ENCODE peak calls at places on chromosome 15, in nine cellular contexts. W is fibroblast of lung, O is coronary artery, D is astrocyte of the spinal cord, Q is AG04450, N is fibroblast of pulmonary artery, I is tibial nerve, X is GM12864, J is tibial artery. G is an unnamed sample.

GRCh38 chr15:92638291-92638708 is 17.3 kb downstream of the FAM174B start:
- DNase-seq in W (peak), O (no peak), D (peak), Q (peak), N (no peak), I (no peak), X (no peak), J (no peak), G (no peak)

GRCh38 chr15:95304116-95304873 is 1026.2 kb upstream of the NR2F2 start:
- DNase-seq in W (peak), O (no peak), D (peak), Q (peak), N (peak), I (peak), X (no peak), J (peak), G (no peak)

GRCh38 chr15:60408438-60409105 is 10.8 kb upstream of the ANXA2 start:
- DNase-seq in W (peak), O (no peak), D (peak), Q (no peak), N (peak), I (no peak), X (no peak), J (no peak), G (no peak)

GRCh38 chr15:57327985-57328471 is 48.3 kb upstream of the CGNL1 start:
- DNase-seq in W (peak), O (no peak), D (peak), Q (peak), N (peak), I (peak), X (no peak), J (peak), G (peak)

GRCh38 chr15:93173369-93173768 is 84.4 kb upstream of the RGMA start:
- DNase-seq in W (peak), O (no peak), D (peak), Q (no peak), N (peak), I (no peak), X (no peak), J (no peak), G (peak)

GRCh38 chr15:27057904-27058645 is 87.1 kb downstream of the GABRG3 start:
- DNase-seq in W (peak), O (no peak), D (peak), Q (no peak), N (peak), I (no peak), X (no peak), J (no peak), G (no peak)

GRCh38 chr15:48856947-48857346 is 21.0 kb upstream of the EID1 start:
- DNase-seq in W (peak), O (no peak), D (peak), Q (no peak), N (peak), I (no peak), X (no peak), J (no peak), G (peak)

GRCh38 chr15:40743921-40744809 is 10.9 kb downstream of the RMDN3 start:
- DNase-seq in W (peak), O (no peak), D (peak), Q (no peak), N (peak), I (no peak), X (no peak), J (no peak), G (peak)

GRCh38 chr15:26967719-26968269 is 3.2 kb upstream of the GABRG3 start:
- DNase-seq in W (peak), O (no peak), D (peak), Q (no peak), N (no peak), I (no peak), X (no peak), J (no peak), G (no peak)

GRCh38 chr15:38589502-38589901 is 24.9 kb upstream of the RASGRP1 start:
- DNase-seq in W (peak), O (no peak), D (peak), Q (peak), N (peak), I (no peak), X (no peak), J (no peak), G (peak)

GRCh38 chr15:74364936-74365618 is 2.4 kb downstream of the CYP11A1 start:
- DNase-seq in W (no peak), O (peak), D (no peak), Q (no peak), N (no peak), I (no peak), X (no peak), J (no peak), G (no peak)
- H3K4me3 ChIP-seq in W (no peak), O (peak), D (peak), Q (peak), N (no peak), I (peak), X (no peak), J (peak), G (peak)

GRCh38 chr15:23647421-23648375 is at the start of gene MAGEL2:
- DNase-seq in W (peak), O (no peak), D (peak), Q (no peak), N (peak), I (no peak), X (no peak), J (no peak), G (no peak)
- H3K4me3 ChIP-seq in W (no peak), O (peak), D (peak), Q (peak), N (peak), I (peak), X (no peak), J (peak), G (peak)

GRCh38 chr15:25775317-25775912 is 87.7 kb downstream of the ATP10A start:
- DNase-seq in W (peak), O (no peak), D (peak), Q (no peak), N (peak), I (no peak), X (no peak), J (no peak), G (peak)

GRCh38 chr15:25774871-25775270 is 88.3 kb downstream of the ATP10A start:
- DNase-seq in W (no peak), O (no peak), D (no peak), Q (no peak), N (no peak), I (no peak), X (no peak), J (no peak), G (no peak)

GRCh38 chr15:25772500-25772899 is 90.6 kb downstream of the ATP10A start:
- DNase-seq in W (no peak), O (no peak), D (no peak), Q (no peak), N (no peak), I (no peak), X (no peak), J (no peak), G (no peak)

GRCh38 chr15:25777047-25777446 is 86.1 kb downstream of the ATP10A start:
- DNase-seq in W (no peak), O (peak), D (no peak), Q (no peak), N (no peak), I (no peak), X (no peak), J (no peak), G (no peak)

DNA sequence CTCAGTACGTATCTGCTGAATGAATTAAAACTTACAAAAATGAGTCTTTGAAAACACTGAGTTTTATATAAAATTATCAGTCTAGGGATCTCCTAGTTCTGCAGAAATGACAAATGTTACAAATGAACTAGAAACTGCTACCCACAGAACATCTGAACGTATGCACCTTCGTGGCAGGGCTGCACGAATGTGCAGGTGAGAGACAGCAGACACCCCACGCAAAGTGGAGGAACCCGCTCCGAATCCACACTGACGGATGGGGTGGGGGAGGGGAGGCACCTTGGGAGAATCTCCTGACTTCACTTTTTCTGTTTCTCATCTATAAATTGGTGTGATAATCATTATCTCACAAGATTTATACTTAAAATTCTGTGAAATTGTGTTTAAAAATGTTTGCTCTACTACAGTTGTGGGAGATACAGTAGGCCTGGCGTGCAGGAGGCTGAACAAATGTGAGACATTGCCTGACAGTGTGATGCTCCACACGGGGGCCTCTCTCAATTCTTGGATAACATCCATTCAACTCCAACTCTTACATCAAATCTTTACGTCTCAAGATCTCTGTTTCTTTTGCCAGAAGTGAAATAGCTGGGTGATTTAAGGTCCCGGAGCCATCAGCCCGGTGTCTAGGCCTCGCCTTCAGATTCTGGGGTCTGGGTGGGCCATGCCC is 86.9 kb downstream of the ATP10A start:
- DNase-seq in W (no peak), O (no peak), D (no peak), Q (no peak), N (no peak), I (no peak), X (no peak), J (no peak), G (no peak)
- H3K4me3 ChIP-seq in W (no peak), O (no peak), D (no peak), Q (no peak), N (no peak), I (no peak), X (no peak), J (no peak), G (no peak)

DNA sequence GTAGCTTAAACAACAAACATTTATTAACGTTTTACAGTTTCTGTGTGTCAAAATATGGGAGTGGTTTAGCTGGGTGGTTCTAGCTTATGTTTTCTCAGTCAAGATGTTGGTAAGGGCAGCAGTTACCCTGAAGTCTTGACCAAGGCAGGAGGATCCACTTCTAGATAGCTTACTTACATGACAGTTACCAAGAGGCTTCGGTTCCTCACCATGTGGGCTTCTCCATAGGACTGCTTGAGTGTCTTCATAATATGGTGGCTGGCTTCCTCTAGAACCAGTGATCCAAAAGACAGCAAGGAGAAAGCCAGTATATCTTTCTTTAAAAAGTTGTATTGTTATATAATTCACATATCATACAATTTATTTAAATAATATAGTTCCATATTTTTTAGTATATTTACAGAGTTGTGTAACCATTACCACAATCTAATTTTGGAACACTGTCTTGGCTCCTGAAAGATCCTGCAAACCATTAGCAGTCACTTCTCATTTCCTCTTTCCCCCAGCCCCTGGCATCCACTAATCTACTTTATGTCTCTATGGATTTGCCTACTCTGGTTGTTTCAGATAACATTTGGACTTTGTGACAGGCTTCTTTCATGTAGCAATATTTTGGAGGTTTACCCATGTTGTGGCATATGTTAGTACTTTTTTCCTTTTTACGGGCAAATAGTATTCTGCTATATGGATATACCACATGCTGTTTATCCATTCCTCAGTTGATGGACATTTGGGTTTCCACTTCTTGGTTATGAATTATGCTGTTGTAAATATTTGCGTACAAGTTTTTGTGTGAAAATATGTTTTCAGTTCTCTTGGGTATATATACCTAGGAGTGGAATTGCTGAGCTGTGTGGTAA is 33.3 kb downstream of the MAPK6 start:
- DNase-seq in W (no peak), O (no peak), D (no peak), Q (no peak), N (peak), I (no peak), X (no peak), J (no peak), G (no peak)
- H3K4me3 ChIP-seq in W (no peak), O (no peak), D (no peak), Q (no peak), N (no peak), I (no peak), X (no peak), J (no peak), G (no peak)

DNA sequence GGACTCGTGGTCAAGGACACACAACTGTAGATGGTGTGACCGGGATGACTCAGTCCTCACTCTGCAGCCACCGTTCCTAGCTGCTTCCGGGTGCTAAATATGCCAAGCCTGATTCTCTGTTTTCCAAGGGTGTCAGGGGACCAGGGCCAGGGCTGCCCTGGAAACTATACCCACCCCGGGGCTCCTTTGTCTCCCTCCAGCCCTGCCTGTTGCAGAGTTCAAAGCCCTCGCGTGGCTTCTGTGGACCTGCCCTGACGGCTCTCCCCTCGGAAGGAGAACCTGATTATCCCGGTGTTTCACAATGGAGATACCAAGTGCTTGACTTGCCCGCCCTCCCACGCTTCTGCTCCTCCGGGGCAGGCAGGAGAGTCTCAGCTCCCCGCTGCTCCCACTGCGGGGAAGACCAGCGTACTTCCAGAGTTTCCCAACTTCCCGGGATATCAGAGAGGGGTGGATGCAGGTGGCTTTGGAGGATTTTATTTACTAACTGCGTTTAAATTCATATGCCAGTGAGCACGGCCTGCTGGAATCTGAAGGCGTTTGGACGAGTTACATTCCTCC is 125.0 kb downstream of the ASB7 start:
- DNase-seq in W (peak), O (peak), D (no peak), Q (no peak), N (peak), I (peak), X (no peak), J (no peak), G (no peak)
- H3K4me3 ChIP-seq in W (no peak), O (no peak), D (no peak), Q (no peak), N (no peak), I (no peak), X (no peak), J (no peak), G (no peak)

GRCh38 chr15:59388670-59389069 is 16.0 kb upstream of the MYO1E start:
- DNase-seq in W (peak), O (no peak), D (peak), Q (no peak), N (peak), I (no peak), X (no peak), J (no peak), G (no peak)
- H3K4me3 ChIP-seq in W (no peak), O (no peak), D (no peak), Q (no peak), N (no peak), I (no peak), X (no peak), J (no peak), G (no peak)

GRCh38 chr15:67520276-67520975 is 505 bp upstream of the C15orf61 start:
- DNase-seq in W (no peak), O (no peak), D (no peak), Q (no peak), N (no peak), I (no peak), X (no peak), J (peak), G (no peak)

GRCh38 chr15:67521770-67522568 is 1.0 kb downstream of the C15orf61 start:
- DNase-seq in W (peak), O (no peak), D (peak), Q (no peak), N (peak), I (no peak), X (no peak), J (no peak), G (no peak)

GRCh38 chr15:67524235-67524634 is 3.3 kb downstream of the C15orf61 start:
- DNase-seq in W (peak), O (no peak), D (no peak), Q (no peak), N (no peak), I (no peak), X (no peak), J (no peak), G (no peak)

GRCh38 chr15:67520976-67521769 is at the start of gene C15orf61:
- DNase-seq in W (peak), O (peak), D (peak), Q (no peak), N (peak), I (peak), X (peak), J (peak), G (peak)

GRCh38 chr15:67523337-67523736 is 2.4 kb downstream of the C15orf61 start:
- DNase-seq in W (no peak), O (no peak), D (no peak), Q (no peak), N (no peak), I (no peak), X (no peak), J (no peak), G (no peak)
- H3K4me3 ChIP-seq in W (no peak), O (no peak), D (no peak), Q (peak), N (no peak), I (peak), X (no peak), J (no peak), G (no peak)

DNA sequence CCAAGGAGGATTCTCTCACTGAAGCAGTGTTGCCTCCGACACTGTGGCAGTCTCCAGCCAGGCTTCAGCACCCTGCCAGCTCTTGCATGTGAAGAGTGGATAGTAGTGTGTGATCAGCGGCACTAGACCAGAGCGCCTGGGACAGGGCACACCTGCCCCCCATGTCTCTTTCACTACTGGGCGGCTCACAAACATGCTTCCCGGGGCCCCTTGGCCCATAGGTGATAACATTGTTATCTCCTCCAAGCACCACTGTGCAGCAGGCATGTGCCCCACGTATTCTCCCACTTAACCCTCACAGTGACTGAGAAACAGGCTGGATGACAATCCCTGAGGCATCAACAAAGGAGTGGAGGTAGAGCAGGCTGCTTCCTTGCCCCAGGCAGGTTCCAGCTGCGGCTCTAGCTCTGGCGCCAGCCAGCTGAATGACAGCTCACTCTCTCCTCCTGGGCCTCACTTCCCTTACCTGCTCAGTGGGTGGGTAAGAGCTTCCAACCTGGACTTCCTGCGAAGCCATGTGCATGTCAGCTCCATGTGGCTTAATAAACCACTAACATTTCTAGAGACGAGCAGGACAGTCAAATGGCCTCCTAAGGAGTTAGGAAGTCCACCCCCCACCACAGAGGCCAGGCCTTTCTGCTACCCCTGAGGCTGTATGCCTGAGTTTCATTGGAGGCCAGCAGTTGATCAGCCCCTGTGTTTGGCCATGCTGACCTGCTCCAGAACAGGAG is 37.8 kb downstream of the KLF13 start:
- DNase-seq in W (no peak), O (no peak), D (no peak), Q (no peak), N (no peak), I (no peak), X (no peak), J (no peak), G (no peak)
- H3K4me3 ChIP-seq in W (no peak), O (peak), D (no peak), Q (no peak), N (no peak), I (no peak), X (no peak), J (no peak), G (no peak)

GRCh38 chr15:25773248-25773647 is 89.9 kb downstream of the ATP10A start:
- DNase-seq in W (no peak), O (no peak), D (no peak), Q (no peak), N (no peak), I (no peak), X (no peak), J (no peak), G (no peak)
- H3K4me3 ChIP-seq in W (no peak), O (no peak), D (no peak), Q (no peak), N (no peak), I (no peak), X (no peak), J (no peak), G (no peak)

GRCh38 chr15:76034111-76034510 is 21.9 kb upstream of the NRG4 start:
- DNase-seq in W (no peak), O (no peak), D (no peak), Q (no peak), N (no peak), I (no peak), X (no peak), J (no peak), G (no peak)

GRCh38 chr15:76035593-76035992 is 23.4 kb upstream of the NRG4 start:
- DNase-seq in W (no peak), O (no peak), D (no peak), Q (no peak), N (no peak), I (no peak), X (no peak), J (no peak), G (no peak)

GRCh38 chr15:76032046-76032445 is 19.8 kb upstream of the NRG4 start:
- DNase-seq in W (no peak), O (no peak), D (no peak), Q (no peak), N (no peak), I (no peak), X (no peak), J (no peak), G (no peak)

GRCh38 chr15:76038512-76038911 is 21.3 kb upstream of the TMEM266 start:
- DNase-seq in W (no peak), O (no peak), D (no peak), Q (no peak), N (no peak), I (no peak), X (no peak), J (no peak), G (no peak)

GRCh38 chr15:76033438-76033837 is 21.2 kb upstream of the NRG4 start:
- DNase-seq in W (no peak), O (no peak), D (no peak), Q (no peak), N (no peak), I (no peak), X (no peak), J (no peak), G (no peak)
- H3K4me3 ChIP-seq in W (no peak), O (no peak), D (no peak), Q (no peak), N (no peak), I (no peak), X (no peak), J (no peak), G (no peak)

G was measured in brain microvascular endothelial cell.